ENCODE peak calls at places on chromosomes 16 and 17, in ten cellular contexts. R is mucosa of descending colon, A is HFF-Myc, J is HFFc6, L is cardiac muscle cell, U is ascending aorta, C is spleen, O is epithelial cell of proximal tubule, E is endothelial cell, Q is esophagus muscularis mucosa. D is an unnamed sample.

GRCh38 chr16:66189951-66190350 is 176.5 kb upstream of the CDH5 start:
- DNase-seq in C (no peak), L (no peak), Q (no peak), O (no peak), U (no peak), E (no peak), R (no peak), A (peak), J (peak), D (no peak)

GRCh38 chr16:8751481-8752311 is 45.7 kb downstream of the TMEM186 start:
- DNase-seq in J (peak), R (no peak), E (no peak), O (peak), C (peak), U (no peak), A (peak), L (no peak), Q (no peak), D (no peak)

GRCh38 chr16:12468552-12468951 is 335.1 kb downstream of the CPPED1 start:
- DNase-seq in U (no peak), A (no peak), R (no peak), J (no peak), C (no peak), O (no peak), L (no peak), E (peak), Q (no peak), D (no peak)

GRCh38 chr16:53992057-53992378 is 288.1 kb downstream of the FTO start:
- DNase-seq in J (no peak), C (no peak), L (no peak), E (no peak), U (no peak), A (no peak), R (no peak), O (no peak), Q (no peak), D (no peak)

GRCh38 chr17:8080799-8081219 is 6.7 kb downstream of the ALOX12B start:
- DNase-seq in L (no peak), U (no peak), J (no peak), R (no peak), Q (no peak), O (no peak), E (no peak), C (peak), A (no peak), D (no peak)

GRCh38 chr17:59391026-59391425 is 59.6 kb downstream of the YPEL2 start:
- DNase-seq in Q (no peak), U (no peak), O (no peak), L (no peak), E (no peak), J (no peak), R (no peak), C (no peak), A (no peak), D (no peak)

GRCh38 chr17:73415782-73416181 is 104.0 kb upstream of the CDC42EP4 start:
- DNase-seq in O (no peak), R (no peak), U (no peak), J (no peak), Q (no peak), C (peak), E (no peak), A (no peak), L (no peak), D (no peak)

GRCh38 chr17:48841395-48841831 is 10.6 kb downstream of the CALCOCO2 start:
- DNase-seq in U (no peak), Q (no peak), R (no peak), J (peak), E (no peak), A (no peak), O (no peak), C (no peak), L (no peak), D (no peak)

GRCh38 chr17:45136846-45137560 is 1.5 kb downstream of the ACBD4 start:
- DNase-seq in U (no peak), J (no peak), E (no peak), L (no peak), A (no peak), R (no peak), O (no peak), C (peak), Q (no peak), D (no peak)

GRCh38 chr17:82957961-82958491 is 118.2 kb upstream of the ZNF750 start:
- DNase-seq in R (peak), A (no peak), E (no peak), J (no peak), Q (no peak), U (no peak), L (no peak), C (peak), O (no peak), D (no peak)
- TF ChIP-seq CTCF in R (no peak), A (no peak), E (no peak), J (no peak), Q (no peak), U (no peak), L (no peak), C (no peak), O (no peak), D (no peak)

DNA sequence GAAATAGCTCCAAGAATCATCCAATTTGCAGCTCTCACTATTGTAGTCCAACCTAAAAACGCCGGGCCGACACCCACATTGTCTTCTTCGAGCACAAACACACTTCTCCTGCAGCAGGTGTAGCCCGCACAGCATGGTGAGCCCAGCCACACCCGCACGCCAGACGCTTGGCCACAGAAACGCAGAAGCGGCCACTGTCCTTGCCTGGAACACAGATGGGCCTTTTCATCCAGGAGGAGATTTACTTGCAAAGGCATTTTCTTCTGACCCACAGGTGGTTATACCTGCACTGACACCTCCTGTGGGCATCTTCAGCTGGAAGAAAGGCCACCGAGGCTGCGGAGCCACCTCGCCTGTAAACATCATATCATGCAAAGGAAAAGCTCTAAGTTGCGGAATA is 98.4 kb downstream of the ADCY9 start:
- DNase-seq in U (no peak), J (no peak), L (no peak), O (no peak), C (no peak), A (no peak), Q (no peak), E (no peak), R (peak), D (no peak)
- TF ChIP-seq CTCF in U (no peak), J (no peak), L (no peak), O (no peak), C (no peak), A (no peak), Q (no peak), E (no peak), R (no peak), D (no peak)

DNA sequence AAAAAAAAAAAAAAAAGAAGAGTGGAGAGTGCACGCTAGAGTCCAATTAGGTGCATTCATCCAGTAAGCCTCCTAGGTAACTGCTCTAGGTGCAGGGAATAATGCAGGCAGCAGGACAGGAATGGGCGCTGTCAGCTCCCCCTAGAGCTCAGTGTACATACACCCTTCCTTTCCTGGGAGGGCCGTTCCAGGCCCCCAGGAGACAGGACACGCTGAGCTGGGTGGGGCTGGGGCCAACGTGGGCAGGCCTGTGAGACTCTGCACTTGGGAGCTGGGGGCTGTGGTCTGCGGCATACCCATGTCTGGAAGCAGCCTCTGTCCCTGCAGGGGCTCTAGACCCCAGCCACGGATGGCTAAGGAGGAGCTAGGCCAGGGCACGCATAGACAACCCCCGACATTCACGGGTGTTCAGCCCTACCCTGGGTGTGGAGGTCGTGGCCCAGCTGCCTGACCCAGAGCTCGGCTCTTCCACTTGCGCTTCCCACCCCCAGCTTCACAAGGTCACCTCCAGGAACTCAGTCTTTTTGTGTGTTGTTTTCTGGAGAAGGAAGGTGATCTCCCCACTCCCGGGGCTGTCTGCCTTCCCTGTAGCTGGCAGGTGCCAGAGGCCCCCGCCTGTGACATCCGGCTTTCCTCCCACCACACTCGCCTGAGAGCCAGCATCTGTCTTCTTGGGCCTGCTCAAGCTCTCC is 985 bp upstream of the ANTKMT start:
- DNase-seq in L (no peak), J (no peak), Q (no peak), E (no peak), R (no peak), U (no peak), A (no peak), O (no peak), C (no peak), D (no peak)
- TF ChIP-seq CTCF in L (peak), J (peak), Q (no peak), E (no peak), R (no peak), U (no peak), A (peak), O (peak), C (no peak), D (no peak)

GRCh38 chr17:28328325-28328724 is 6.9 kb downstream of the IFT20 start:
- DNase-seq in E (no peak), U (no peak), Q (no peak), A (no peak), J (no peak), O (no peak), C (no peak), L (no peak), R (no peak), D (no peak)

GRCh38 chr17:28326114-28326513 is 7.1 kb downstream of the TMEM97 start:
- DNase-seq in R (no peak), A (no peak), L (no peak), Q (no peak), U (no peak), E (no peak), C (no peak), O (no peak), J (no peak), D (no peak)

GRCh38 chr17:28325221-28325620 is 6.2 kb downstream of the TMEM97 start:
- DNase-seq in Q (no peak), U (no peak), L (no peak), R (no peak), E (no peak), A (no peak), C (no peak), O (no peak), J (no peak), D (no peak)

GRCh38 chr17:28327031-28327607 is 8.1 kb downstream of the TMEM97 start:
- DNase-seq in A (no peak), J (no peak), R (no peak), L (no peak), U (no peak), O (no peak), E (no peak), Q (no peak), C (no peak), D (no peak)

GRCh38 chr17:28327709-28328108 is 7.6 kb downstream of the IFT20 start:
- DNase-seq in L (no peak), C (no peak), Q (no peak), R (no peak), A (no peak), O (no peak), E (no peak), J (no peak), U (no peak), D (no peak)
- TF ChIP-seq CTCF in L (no peak), C (no peak), Q (no peak), R (no peak), A (no peak), O (peak), E (no peak), J (peak), U (no peak), D (no peak)

GRCh38 chr16:68083239-68083781 is 1.9 kb upstream of the NFATC3 start:
- DNase-seq in J (no peak), R (no peak), A (no peak), E (no peak), O (no peak), C (no peak), U (no peak), L (no peak), Q (peak), D (no peak)

GRCh38 chr16:68086336-68086821 is 1.2 kb downstream of the NFATC3 start:
- DNase-seq in L (peak), J (peak), U (no peak), C (no peak), E (no peak), R (no peak), A (no peak), Q (no peak), O (no peak), D (no peak)

GRCh38 chr16:68085259-68086071 is at the start of gene NFATC3:
- DNase-seq in A (no peak), L (peak), E (peak), O (no peak), C (peak), Q (peak), U (peak), R (peak), J (peak), D (peak)

GRCh38 chr16:68083861-68084503 is 1.2 kb upstream of the NFATC3 start:
- DNase-seq in E (peak), L (peak), J (peak), A (no peak), C (peak), U (no peak), O (no peak), Q (peak), R (no peak), D (no peak)

GRCh38 chr16:68084504-68085258 is 489 bp upstream of the NFATC3 start:
- DNase-seq in J (peak), O (no peak), U (peak), C (peak), R (peak), Q (peak), L (peak), A (peak), E (peak), D (peak)
- TF ChIP-seq CTCF in J (no peak), O (no peak), U (no peak), C (peak), R (no peak), Q (peak), L (no peak), A (no peak), E (no peak), D (peak)

GRCh38 chr17:75289832-75290337 is 652 bp upstream of the SLC25A19 start:
- DNase-seq in J (peak), E (no peak), O (no peak), Q (peak), R (peak), U (no peak), L (peak), A (no peak), C (peak), D (peak)

GRCh38 chr17:75288784-75289121 is 480 bp downstream of the SLC25A19 start:
- DNase-seq in Q (no peak), R (no peak), U (no peak), J (no peak), C (no peak), E (no peak), L (no peak), A (no peak), O (no peak), D (no peak)

GRCh38 chr17:75288359-75288758 is 874 bp downstream of the SLC25A19 start:
- DNase-seq in J (no peak), C (no peak), O (no peak), E (no peak), U (no peak), R (no peak), L (no peak), Q (no peak), A (no peak), D (no peak)

GRCh38 chr17:75287221-75287620 is 2.0 kb downstream of the SLC25A19 start:
- DNase-seq in A (no peak), L (no peak), J (no peak), Q (no peak), U (no peak), E (no peak), C (no peak), O (no peak), R (no peak), D (no peak)

DNA sequence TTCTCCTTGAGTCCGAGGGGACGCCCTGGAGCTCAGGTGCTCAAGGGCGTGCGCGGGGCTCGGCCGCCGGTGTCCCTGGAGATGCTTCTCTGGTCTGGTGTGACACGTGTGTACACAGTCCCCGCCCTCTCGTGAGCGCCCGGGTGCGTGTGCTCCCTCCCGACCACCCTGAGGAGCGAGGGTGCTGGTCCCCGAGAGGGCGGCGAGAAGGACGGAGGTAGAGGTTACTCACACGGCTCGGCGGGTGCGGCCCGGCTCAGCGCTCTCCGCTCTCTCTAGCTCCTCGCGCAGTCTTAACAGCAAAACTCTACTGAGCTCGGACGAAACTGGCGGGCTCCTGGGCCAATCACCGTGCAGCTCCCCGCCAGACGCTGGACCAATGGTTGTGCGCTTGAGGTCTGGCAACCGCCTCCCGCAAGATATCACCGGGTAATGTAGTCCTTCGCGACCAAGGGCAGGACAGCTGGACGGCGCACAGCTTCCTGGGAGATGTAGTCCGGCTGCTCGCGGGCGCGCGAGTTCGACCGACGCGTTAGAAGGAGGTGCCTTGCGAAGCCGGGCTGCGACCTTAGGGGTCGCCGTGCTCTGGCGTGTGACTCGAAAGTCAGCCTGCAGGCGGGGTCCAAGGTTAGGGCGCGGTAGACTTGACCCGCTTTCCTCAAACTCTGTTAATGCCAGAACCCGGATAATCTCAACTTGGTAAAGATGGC is at the start of gene SLC25A19:
- DNase-seq in A (peak), J (peak), U (peak), L (peak), Q (peak), R (peak), E (peak), O (peak), C (peak), D (peak)
- TF ChIP-seq CTCF in A (no peak), J (peak), U (no peak), L (no peak), Q (no peak), R (no peak), E (peak), O (no peak), C (peak), D (peak)

DNA sequence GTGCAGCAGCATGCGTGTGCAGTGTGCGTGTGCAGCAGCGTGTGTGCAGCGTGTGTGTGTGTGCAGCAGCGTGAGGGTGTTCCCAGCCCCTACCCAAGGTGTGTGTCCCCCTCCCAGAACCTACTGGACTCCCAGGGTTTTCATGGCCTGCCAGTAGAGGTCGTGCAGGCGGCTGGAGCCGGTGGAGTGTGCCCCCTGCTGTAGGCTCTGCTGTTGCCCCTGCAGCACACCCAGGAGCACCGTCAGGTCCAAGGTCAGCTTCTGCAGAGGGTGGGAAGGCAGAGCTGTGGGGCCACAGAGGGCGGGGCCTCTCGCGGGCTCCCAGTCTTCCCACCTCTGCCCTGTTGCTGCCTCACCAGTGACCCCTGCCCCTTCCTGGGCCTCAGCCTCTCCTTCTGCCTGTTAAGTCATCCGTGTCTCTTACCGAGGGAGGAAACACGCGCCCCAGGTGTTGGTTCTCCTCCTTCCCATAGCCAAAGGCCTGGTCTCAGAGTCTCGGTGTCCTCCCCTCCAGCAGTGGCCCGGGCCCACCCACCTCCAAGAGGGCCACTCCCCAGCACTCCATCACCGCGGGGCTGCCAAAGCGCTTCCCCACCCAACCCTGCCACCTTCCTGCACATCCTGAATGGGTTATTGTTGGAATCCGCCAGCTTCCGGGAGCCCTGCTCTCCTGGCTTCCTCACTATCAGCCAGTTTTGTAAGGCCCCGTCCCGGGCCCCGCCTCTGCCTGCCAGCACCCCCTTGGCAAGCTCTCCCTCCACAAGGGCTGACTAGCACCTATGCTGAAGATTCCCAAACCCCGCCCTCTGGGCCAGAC is 14.8 kb downstream of the MYBBP1A start:
- DNase-seq in R (no peak), U (no peak), E (peak), Q (no peak), J (no peak), C (peak), O (no peak), A (no peak), L (no peak), D (no peak)
- TF ChIP-seq CTCF in R (no peak), U (no peak), E (no peak), Q (peak), J (peak), C (peak), O (peak), A (peak), L (peak), D (no peak)

GRCh38 chr16:7400117-7400890 is 67.7 kb downstream of the RBFOX1 start:
- DNase-seq in O (no peak), A (no peak), L (no peak), J (no peak), R (no peak), U (no peak), E (no peak), Q (no peak), C (no peak), D (no peak)

GRCh38 chr16:7404217-7404616 is 71.6 kb downstream of the RBFOX1 start:
- DNase-seq in E (no peak), U (no peak), C (no peak), J (no peak), O (no peak), A (no peak), R (no peak), Q (no peak), L (peak), D (no peak)

GRCh38 chr16:7399296-7399695 is 66.7 kb downstream of the RBFOX1 start:
- DNase-seq in E (no peak), Q (no peak), J (no peak), L (no peak), U (no peak), C (no peak), A (no peak), R (no peak), O (no peak), D (no peak)

GRCh38 chr16:7408700-7409340 is 76.2 kb downstream of the RBFOX1 start:
- DNase-seq in A (no peak), U (no peak), O (no peak), R (no peak), C (no peak), L (no peak), E (no peak), Q (no peak), J (no peak), D (no peak)

DNA sequence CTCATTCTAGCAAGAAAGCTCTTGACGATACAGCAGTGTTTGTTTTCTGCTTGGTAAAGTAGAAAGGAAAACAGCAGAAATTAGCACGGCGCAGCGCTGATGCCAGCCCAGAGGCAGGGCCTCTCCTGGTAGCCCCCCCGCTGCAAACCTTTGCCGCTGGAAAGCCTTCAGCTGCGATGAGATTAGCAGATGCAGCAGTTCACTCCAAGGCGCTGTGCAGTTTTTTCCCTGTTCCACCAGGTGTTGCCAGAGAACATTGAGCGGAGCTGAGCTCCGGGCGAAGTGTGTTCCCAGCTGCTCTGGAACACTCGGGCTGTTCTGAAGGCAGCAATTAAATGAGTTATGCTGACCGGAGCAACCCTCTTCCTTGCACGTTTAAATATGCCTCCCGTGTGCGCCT is 72.5 kb downstream of the RBFOX1 start:
- DNase-seq in Q (no peak), C (no peak), U (no peak), J (no peak), O (no peak), R (no peak), A (no peak), E (peak), L (peak), D (no peak)
- TF ChIP-seq CTCF in Q (no peak), C (no peak), U (no peak), J (no peak), O (peak), R (no peak), A (no peak), E (no peak), L (no peak), D (no peak)